ENCODE peak calls at places on chromosomes 7 and 10, in ten cellular contexts. P is epithelial cell of proximal tubule; G is CD8-positive, alpha-beta T cell; Y is naive thymus-derived CD4-positive, alpha-beta T cell; F is NCI-H774; B is activated T-helper 1 cell treated with anti-CD3 and anti-CD28 coated beads, Interleukin-2, amount 50 U/mL, for 16 hours; C is HEK293T; N is EL; X is posterior vena cava; S is GM12865. A is an unnamed sample.

GRCh38 chr7:76189276-76189675 is 12.4 kb upstream of the SRRM3 start:
- DNase-seq in F (no peak), C (no peak), X (no peak), N (no peak), B (no peak), Y (no peak), P (no peak), G (no peak), S (no peak), A (no peak)

GRCh38 chr10:33314788-33315561 is 19.5 kb downstream of the NRP1 start:
- DNase-seq in S (no peak), B (no peak), P (no peak), Y (no peak), F (peak), N (no peak), G (no peak), X (no peak), C (no peak), A (no peak)

GRCh38 chr7:107994366-107994765 is 8.6 kb downstream of the LAMB1 start:
- DNase-seq in F (no peak), S (no peak), X (no peak), C (no peak), Y (no peak), B (no peak), G (no peak), N (no peak), P (no peak), A (no peak)

GRCh38 chr10:23053036-23053435 is 42.3 kb upstream of the MSRB2 start:
- DNase-seq in B (no peak), N (no peak), G (no peak), Y (no peak), S (no peak), F (no peak), P (no peak), X (no peak), C (no peak), A (no peak)

GRCh38 chr10:32937824-32938482 is 20.1 kb downstream of the ITGB1 start:
- DNase-seq in S (no peak), P (no peak), N (peak), B (no peak), G (no peak), C (no peak), F (no peak), Y (no peak), X (no peak), A (no peak)

GRCh38 chr10:78685466-78686163 is 383.2 kb upstream of the ZMIZ1 start:
- DNase-seq in P (peak), G (no peak), Y (no peak), F (no peak), X (no peak), B (no peak), S (no peak), C (no peak), N (peak), A (no peak)

GRCh38 chr10:118041316-118041715 is 5.4 kb downstream of the RAB11FIP2 start:
- DNase-seq in Y (no peak), C (no peak), N (peak), P (peak), F (no peak), B (no peak), X (no peak), S (no peak), G (no peak), A (no peak)

GRCh38 chr7:44072364-44073231 is 7.2 kb upstream of the PGAM2 start:
- DNase-seq in X (peak), C (peak), Y (no peak), S (peak), P (no peak), F (no peak), B (no peak), G (peak), N (peak), A (peak)

GRCh38 chr10:100829933-100830727 is 82.6 kb upstream of the SLF2 start:
- DNase-seq in B (no peak), X (peak), N (no peak), Y (peak), P (no peak), G (no peak), C (no peak), F (no peak), S (no peak), A (no peak)

GRCh38 chr10:129035052-129035805 is 431.8 kb upstream of the MGMT start:
- DNase-seq in P (peak), F (no peak), X (no peak), Y (peak), N (no peak), C (no peak), S (peak), G (peak), B (no peak), A (no peak)

GRCh38 chr7:158586499-158587191 is 978 bp downstream of the PTPRN2 start:
- DNase-seq in N (no peak), S (no peak), X (peak), F (no peak), B (no peak), P (no peak), Y (no peak), G (no peak), C (no peak), A (no peak)

GRCh38 chr7:150627959-150628358 is 4.2 kb downstream of the GIMAP6 start:
- DNase-seq in Y (no peak), S (no peak), F (no peak), X (no peak), G (no peak), C (no peak), N (no peak), B (no peak), P (no peak), A (no peak)

GRCh38 chr10:5873515-5873995 is 16.1 kb downstream of the ANKRD16 start:
- DNase-seq in P (peak), X (no peak), N (peak), B (peak), F (peak), S (peak), Y (peak), G (peak), C (peak), A (no peak)

GRCh38 chr7:127879436-127879835 is 151.8 kb downstream of the LRRC4 start:
- DNase-seq in G (no peak), N (peak), S (no peak), B (no peak), P (no peak), Y (no peak), F (no peak), X (no peak), C (no peak), A (no peak)

GRCh38 chr10:110267246-110267645 is 37.5 kb downstream of the SMNDC1 start:
- DNase-seq in C (no peak), B (no peak), G (no peak), P (no peak), F (no peak), N (no peak), S (no peak), X (no peak), Y (no peak), A (no peak)

GRCh38 chr10:548212-548897 is 141.1 kb downstream of the DIP2C start:
- DNase-seq in F (no peak), S (no peak), P (no peak), G (no peak), Y (no peak), X (peak), N (no peak), B (no peak), C (no peak), A (no peak)

GRCh38 chr10:42958142-42958868 is 118.6 kb upstream of the RET start:
- DNase-seq in S (no peak), B (no peak), C (no peak), X (peak), P (no peak), G (no peak), F (no peak), Y (no peak), N (no peak), A (no peak)

GRCh38 chr10:125951290-125951689 is 54.9 kb downstream of the FANK1 start:
- DNase-seq in C (no peak), P (no peak), F (no peak), N (no peak), S (no peak), Y (no peak), X (no peak), G (no peak), B (no peak), A (no peak)

GRCh38 chr10:4514445-4515108 is 311.4 kb upstream of the AKR1E2 start:
- DNase-seq in Y (no peak), S (peak), X (peak), P (no peak), C (no peak), B (no peak), F (no peak), N (no peak), G (no peak), A (no peak)

GRCh38 chr10:45419673-45420020 is 45.6 kb downstream of the ALOX5 start:
- DNase-seq in X (no peak), C (no peak), S (peak), F (no peak), N (no peak), B (no peak), P (no peak), G (no peak), Y (no peak), A (no peak)

GRCh38 chr7:95066736-95067530 is 159.5 kb downstream of the PPP1R9A start:
- DNase-seq in C (peak), S (no peak), P (peak), B (no peak), Y (no peak), F (no peak), X (no peak), G (no peak), N (peak), A (no peak)

GRCh38 chr10:329361-330099 is 194.3 kb downstream of the ZMYND11 start:
- DNase-seq in C (peak), N (peak), F (peak), X (peak), P (peak), G (peak), Y (peak), S (no peak), B (no peak), A (peak)

GRCh38 chr10:43938810-43939209 is 290.1 kb upstream of the ZNF32 start:
- DNase-seq in Y (no peak), N (no peak), G (no peak), B (no peak), P (no peak), X (no peak), F (no peak), C (no peak), S (no peak), A (no peak)

GRCh38 chr10:73253226-73253557 is 748 bp upstream of the MRPS16 start:
- DNase-seq in C (peak), X (no peak), G (no peak), P (no peak), Y (no peak), S (peak), N (no peak), B (no peak), F (no peak), A (no peak)

GRCh38 chr7:32618987-32619386 is 123.7 kb downstream of the AVL9 start:
- DNase-seq in N (peak), P (no peak), B (no peak), Y (no peak), C (no peak), F (no peak), G (no peak), X (no peak), S (no peak), A (no peak)

GRCh38 chr7:111803015-111803758 is 240.9 kb upstream of the IMMP2L start:
- DNase-seq in P (peak), C (no peak), S (no peak), X (no peak), G (no peak), Y (no peak), N (peak), B (no peak), F (no peak), A (no peak)

GRCh38 chr7:43490016-43490415 is 92.9 kb upstream of the STK17A start:
- DNase-seq in P (no peak), C (no peak), G (no peak), N (no peak), X (no peak), F (no peak), B (no peak), S (no peak), Y (no peak), A (no peak)